ENCODE peak calls at places on chromosomes 1 and 21, in six cellular contexts. K, X, T, L, D and F are unnamed samples.

GRCh38 chr1:27634166-27634981 is 611 bp downstream of the FGR start:
- DNase-seq in K (no peak), L (no peak), X (no peak), T (peak), D (peak), F (no peak)

GRCh38 chr1:193185861-193186714 is at the start of gene B3GALT2:
- DNase-seq in T (no peak), X (no peak), L (no peak), D (no peak), K (peak), F (no peak)

GRCh38 chr1:31183927-31184554 is 55.6 kb downstream of the NKAIN1 start:
- DNase-seq in L (no peak), K (peak), X (no peak), T (peak), D (peak), F (no peak)

GRCh38 chr1:152972196-152972886 is 1.9 kb downstream of the SPRR4 start:
- DNase-seq in X (no peak), T (peak), K (no peak), L (no peak), D (no peak), F (no peak)

GRCh38 chr1:185207178-185207577 is 50.2 kb downstream of the SWT1 start:
- DNase-seq in D (no peak), L (no peak), X (no peak), K (no peak), T (no peak), F (no peak)

GRCh38 chr1:37032660-37033354 is 1.5 kb downstream of the GRIK3 start:
- DNase-seq in K (no peak), T (peak), D (no peak), X (no peak), L (no peak), F (no peak)

GRCh38 chr1:24409535-24409934 is 4.0 kb downstream of the STPG1 start:
- DNase-seq in L (no peak), T (no peak), D (no peak), K (no peak), X (no peak), F (no peak)

GRCh38 chr21:37047079-37047478 is 25.8 kb downstream of the PIGP start:
- DNase-seq in L (no peak), T (no peak), D (no peak), K (no peak), X (no peak), F (no peak)

GRCh38 chr1:147287133-147287865 is 44.8 kb downstream of the CHD1L start:
- DNase-seq in D (no peak), K (no peak), L (no peak), T (no peak), X (no peak), F (no peak)

GRCh38 chr1:8274396-8274795 is 43.5 kb upstream of the SLC45A1 start:
- DNase-seq in L (no peak), D (no peak), T (no peak), K (no peak), X (no peak), F (no peak)

GRCh38 chr1:230037261-230037660 is 29.8 kb upstream of the GALNT2 start:
- DNase-seq in T (no peak), D (no peak), X (no peak), K (no peak), L (no peak), F (no peak)

GRCh38 chr1:235892080-235892670 is 25.5 kb upstream of the LYST start:
- DNase-seq in K (no peak), L (no peak), D (no peak), X (no peak), T (no peak), F (no peak)

GRCh38 chr1:29860681-29861080 is 624.4 kb downstream of the PTPRU start:
- DNase-seq in D (no peak), X (no peak), K (no peak), T (no peak), L (no peak), F (no peak)

GRCh38 chr1:88973520-88974137 is 18.8 kb downstream of the KYAT3 start:
- DNase-seq in T (no peak), K (peak), L (no peak), X (no peak), D (peak), F (no peak)

GRCh38 chr1:38241594-38242331 is 195.2 kb upstream of the POU3F1 start:
- DNase-seq in T (no peak), X (no peak), D (no peak), K (peak), L (no peak), F (no peak)

GRCh38 chr1:40783001-40783905 is at the start of gene KCNQ4:
- DNase-seq in X (no peak), K (no peak), D (peak), T (peak), L (no peak), F (peak)
- TF ChIP-seq POLR2A in X (no peak), K (no peak), D (no peak), T (no peak), L (no peak), F (no peak)

DNA sequence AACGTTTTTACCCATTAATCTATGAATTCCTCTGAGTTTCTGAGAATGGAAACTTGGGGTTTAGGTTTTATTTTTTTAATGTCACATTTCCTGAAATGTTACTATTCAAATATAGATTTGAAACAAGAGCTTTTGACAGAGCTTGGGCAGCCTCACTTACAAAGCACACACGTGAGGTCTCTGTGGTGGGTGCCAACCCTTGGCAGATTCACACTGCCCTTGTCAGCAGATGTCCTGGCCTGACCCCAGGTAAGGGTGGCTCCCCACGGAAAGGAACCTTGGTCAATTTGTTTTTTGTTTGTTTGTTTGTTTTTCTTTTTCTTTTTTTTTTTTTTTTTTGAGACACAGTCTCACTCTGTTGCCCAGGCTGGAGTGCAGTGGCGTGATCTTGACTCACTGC is 53.5 kb downstream of the FAAP20 start:
- DNase-seq in X (no peak), D (no peak), T (no peak), L (no peak), K (no peak), F (no peak)
- TF ChIP-seq TAF1 in X (no peak), D (no peak), T (no peak), L (no peak), K (no peak), F (no peak)

GRCh38 chr1:119840745-119841144 is 29.5 kb upstream of the REG4 start:
- DNase-seq in K (no peak), X (no peak), D (no peak), T (no peak), L (no peak), F (no peak)
- TF ChIP-seq POLR2A in K (no peak), X (no peak), D (no peak), T (no peak), L (no peak), F (no peak)

GRCh38 chr1:41373373-41373772 is 12.1 kb downstream of the FOXO6 start:
- DNase-seq in D (no peak), X (no peak), K (no peak), T (no peak), L (no peak), F (no peak)

GRCh38 chr1:41372600-41372993 is 11.4 kb downstream of the FOXO6 start:
- DNase-seq in D (no peak), X (no peak), K (no peak), T (no peak), L (no peak), F (no peak)

GRCh38 chr1:41377397-41377796 is 16.2 kb downstream of the FOXO6 start:
- DNase-seq in X (no peak), D (no peak), K (no peak), L (no peak), T (no peak), F (no peak)

GRCh38 chr1:41371630-41372599 is 10.7 kb downstream of the FOXO6 start:
- DNase-seq in X (no peak), T (peak), K (peak), D (peak), L (no peak), F (no peak)

DNA sequence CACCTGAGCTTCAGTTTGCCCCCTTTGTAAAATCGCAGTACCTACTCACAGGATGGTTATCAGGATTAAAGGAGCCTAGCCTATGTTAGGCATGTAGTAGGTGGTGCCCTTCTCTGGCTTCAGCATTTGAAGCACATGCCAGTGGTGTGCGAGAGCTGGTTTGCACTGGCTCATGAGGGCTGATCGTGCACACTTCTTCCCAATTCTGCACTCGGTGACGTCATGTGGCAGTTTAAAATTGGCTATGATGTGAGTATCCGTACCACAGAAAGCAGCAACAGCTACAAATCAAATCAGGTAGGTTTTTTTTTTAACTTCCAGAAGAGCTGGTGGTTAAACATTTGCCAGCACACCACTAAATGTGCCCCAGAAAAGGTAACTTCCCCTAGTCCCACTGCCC is 13.5 kb downstream of the FOXO6 start:
- DNase-seq in L (no peak), T (no peak), X (no peak), D (no peak), K (no peak), F (no peak)
- TF ChIP-seq TAF1 in L (no peak), T (no peak), X (no peak), D (no peak), K (no peak), F (no peak)

GRCh38 chr1:42264791-42265190 is 70.2 kb downstream of the FOXJ3 start:
- DNase-seq in D (no peak), L (no peak), X (no peak), K (no peak), T (no peak), F (no peak)
- TF ChIP-seq POLR2A in D (no peak), L (no peak), X (no peak), K (no peak), T (no peak), F (no peak)

DNA sequence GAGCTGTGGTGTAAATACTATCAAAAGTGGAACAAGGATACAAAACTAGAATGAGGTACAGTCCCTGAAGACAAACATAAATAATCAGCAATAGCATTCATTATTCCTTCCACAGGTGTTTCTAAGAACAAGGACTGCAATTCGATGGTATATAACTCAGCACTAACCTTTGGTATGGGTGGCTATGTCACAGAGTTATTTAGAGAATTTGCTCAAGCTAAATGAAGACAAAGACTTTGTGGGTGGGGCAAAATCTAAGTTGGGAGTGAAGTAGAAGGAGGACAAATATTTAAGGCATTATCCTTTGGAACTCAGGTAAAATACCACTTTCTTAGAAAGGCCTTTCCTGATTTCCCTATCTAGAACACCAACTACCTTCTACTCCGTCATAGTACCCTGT is 51.5 kb upstream of the CNN3 start:
- DNase-seq in D (no peak), T (no peak), L (no peak), K (no peak), X (no peak), F (no peak)
- TF ChIP-seq TAF1 in D (no peak), T (no peak), L (no peak), K (no peak), X (no peak), F (no peak)

DNA sequence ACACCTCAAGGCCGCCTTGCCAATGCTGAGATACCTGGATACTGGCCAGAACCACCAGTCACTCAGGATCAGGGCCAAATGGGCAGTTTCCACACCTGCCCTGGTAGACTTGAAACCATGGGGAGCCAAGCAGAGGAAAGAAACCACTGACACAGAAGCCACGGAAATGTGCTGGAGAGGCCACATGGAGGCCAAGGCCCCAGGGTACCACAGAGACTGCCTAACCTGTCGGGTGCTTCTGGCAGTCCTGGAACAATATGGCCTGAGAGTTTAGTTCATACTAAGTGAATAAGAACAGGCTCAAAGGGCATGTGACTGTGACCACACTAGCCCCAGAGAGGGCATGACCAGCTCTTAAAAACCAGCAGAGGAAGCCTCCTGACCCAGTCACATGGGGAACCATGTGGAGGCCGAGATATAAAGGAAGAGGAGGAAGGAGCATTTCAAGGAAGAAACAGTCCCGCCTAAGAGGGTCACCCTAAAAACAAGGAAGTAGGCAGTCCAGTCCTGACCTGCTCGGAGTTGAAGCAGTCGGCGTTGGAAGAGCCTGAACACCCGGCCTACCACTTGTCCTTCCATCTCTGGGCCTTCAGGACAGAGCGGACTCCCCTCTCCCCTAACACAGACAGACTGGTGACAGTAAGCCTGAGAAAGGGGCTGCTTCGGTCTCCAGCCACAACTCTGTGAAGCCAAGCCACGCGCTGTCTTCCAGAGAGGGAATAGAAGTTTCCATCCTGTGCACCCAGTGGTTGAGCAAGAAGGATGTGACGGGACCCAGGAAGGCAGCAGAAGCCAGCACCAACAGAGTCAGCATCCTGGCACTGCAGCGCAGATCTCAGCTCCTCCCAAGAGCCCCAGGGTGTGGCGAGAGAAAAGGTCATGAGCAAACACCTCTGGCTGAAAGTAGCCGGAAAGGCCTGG is at the start of gene DENND2D:
- DNase-seq in D (no peak), T (no peak), L (no peak), X (peak), K (no peak), F (no peak)
- TF ChIP-seq POLR2A in D (no peak), T (no peak), L (no peak), X (peak), K (no peak), F (no peak)

GRCh38 chr1:99917214-99917613 is 52.6 kb upstream of the SLC35A3 start:
- DNase-seq in X (no peak), L (no peak), D (no peak), T (no peak), K (no peak), F (no peak)

DNA sequence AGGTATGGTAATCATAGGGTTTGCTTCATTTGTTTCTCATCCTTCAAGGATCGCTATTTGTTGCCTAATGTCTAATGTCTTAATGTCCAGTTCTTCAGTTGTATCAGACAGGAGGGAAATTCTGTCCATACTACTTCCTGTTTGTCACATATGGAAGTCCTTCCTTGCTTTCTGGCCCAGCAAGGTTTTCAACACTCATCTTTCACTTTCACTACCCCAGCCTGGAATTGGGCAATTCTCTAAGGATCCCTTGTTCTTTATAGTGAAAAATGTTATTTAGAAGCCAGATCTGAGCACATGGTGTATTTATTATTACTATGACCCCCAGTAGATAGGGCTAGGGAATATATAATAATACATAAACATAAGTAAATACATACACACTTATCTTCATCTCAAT is 50.6 kb upstream of the SLC35A3 start:
- DNase-seq in T (no peak), K (no peak), L (no peak), D (no peak), X (no peak), F (no peak)
- TF ChIP-seq TAF1 in T (no peak), K (no peak), L (no peak), D (no peak), X (no peak), F (no peak)

GRCh38 chr1:43834280-43835140 is 99.1 kb upstream of the ARTN start:
- DNase-seq in T (no peak), K (no peak), L (no peak), D (peak), X (no peak), F (no peak)
- TF ChIP-seq POLR2A in T (no peak), K (no peak), L (no peak), D (no peak), X (no peak), F (no peak)

GRCh38 chr21:35602811-35603210 is 457.5 kb downstream of the SETD4 start:
- DNase-seq in L (no peak), K (no peak), T (no peak), X (no peak), D (no peak), F (no peak)
- TF ChIP-seq TAF1 in L (no peak), K (no peak), T (no peak), X (no peak), D (no peak), F (no peak)